ENCODE peak calls at places on chromosomes 11 and 22, in six cellular contexts. One of them, this sample, is unnamed.

GRCh38 chr11:57460017-57460755 is at the start of gene RTN4RL2:
- DNase-seq in RWPE2: no peak
- DNase-seq in HFFc6: no peak
- DNase-seq in testis: peak; percentile 47
- DNase-seq in heart left ventricle: peak; percentile 54
- DNase-seq in Peyer's patch: no peak
- DNase-seq in this sample: peak; percentile 81

GRCh38 chr22:45671051-45671782 is 417 bp upstream of the ATXN10 start:
- DNase-seq in RWPE2: no peak
- DNase-seq in HFFc6: no peak
- DNase-seq in Peyer's patch: no peak
- DNase-seq in testis: peak; percentile 47
- DNase-seq in heart left ventricle: peak; percentile 78
- DNase-seq in this sample: no peak

GRCh38 chr11:833849-834311 is 1.1 kb downstream of the CD151 start:
- DNase-seq in HFFc6: peak; percentile 73
- DNase-seq in testis: no peak
- DNase-seq in heart left ventricle: no peak
- DNase-seq in Peyer's patch: no peak
- DNase-seq in RWPE2: no peak
- DNase-seq in this sample: no peak

GRCh38 chr11:65436412-65437032 is 13.9 kb downstream of the NEAT1 start:
- DNase-seq in testis: peak; percentile 15
- DNase-seq in heart left ventricle: no peak
- DNase-seq in Peyer's patch: peak; percentile 11
- DNase-seq in RWPE2: no peak
- DNase-seq in HFFc6: no peak
- DNase-seq in this sample: no peak

GRCh38 chr22:32255726-32256125 is 579 bp upstream of the SLC5A4 start:
- DNase-seq in HFFc6: no peak
- DNase-seq in Peyer's patch: no peak
- DNase-seq in testis: no peak
- DNase-seq in RWPE2: no peak
- DNase-seq in heart left ventricle: no peak
- DNase-seq in this sample: no peak

GRCh38 chr11:125401746-125402145 is 94.3 kb downstream of the FEZ1 start:
- DNase-seq in testis: no peak
- DNase-seq in HFFc6: no peak
- DNase-seq in Peyer's patch: no peak
- DNase-seq in RWPE2: no peak
- DNase-seq in heart left ventricle: no peak
- DNase-seq in this sample: no peak

GRCh38 chr22:44595841-44596341 is 97.9 kb upstream of the RTL6 start:
- DNase-seq in HFFc6: no peak
- DNase-seq in RWPE2: no peak
- DNase-seq in testis: no peak
- DNase-seq in heart left ventricle: no peak
- DNase-seq in Peyer's patch: no peak
- DNase-seq in this sample: no peak

GRCh38 chr22:27331526-27332281 is 469.9 kb downstream of the MN1 start:
- DNase-seq in Peyer's patch: no peak
- DNase-seq in testis: peak; percentile 45
- DNase-seq in RWPE2: no peak
- DNase-seq in HFFc6: no peak
- DNase-seq in heart left ventricle: peak; percentile 56
- DNase-seq in this sample: no peak

GRCh38 chr11:100151944-100152343 is 535.1 kb upstream of the ARHGAP42 start:
- DNase-seq in Peyer's patch: no peak
- DNase-seq in heart left ventricle: no peak
- DNase-seq in RWPE2: no peak
- DNase-seq in testis: no peak
- DNase-seq in HFFc6: peak; percentile 10
- DNase-seq in this sample: no peak

GRCh38 chr22:36294293-36294620 is 41.3 kb downstream of the APOL1 start:
- DNase-seq in HFFc6: no peak
- DNase-seq in heart left ventricle: no peak
- DNase-seq in Peyer's patch: no peak
- DNase-seq in RWPE2: no peak
- DNase-seq in testis: no peak
- DNase-seq in this sample: no peak

DNA sequence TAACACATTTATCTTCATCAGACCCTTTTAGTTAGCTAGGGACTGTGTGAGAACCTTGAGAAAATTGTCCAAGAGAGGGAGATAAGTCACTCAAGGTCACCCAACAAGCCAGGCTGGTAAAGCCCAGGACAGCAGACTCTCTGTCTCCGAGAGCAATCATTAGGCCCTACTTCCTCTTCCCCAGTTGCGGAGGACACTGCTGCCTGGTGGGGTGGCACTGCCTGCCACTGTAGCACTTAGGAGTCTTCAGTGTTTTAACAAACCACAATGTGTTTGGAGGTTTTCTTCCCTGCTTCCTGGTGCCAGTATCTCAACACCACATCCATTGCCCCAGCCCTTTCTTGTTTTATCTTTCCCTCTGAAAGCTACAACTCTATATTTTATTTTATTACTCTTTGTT is 132.1 kb upstream of the LDLRAD3 start:
- DNase-seq in RWPE2: no peak
- DNase-seq in heart left ventricle: no peak
- DNase-seq in Peyer's patch: no peak
- DNase-seq in testis: peak; percentile 27
- DNase-seq in HFFc6: no peak
- DNase-seq in this sample: no peak
- TF ChIP-seq CTCF in RWPE2: no peak
- TF ChIP-seq CTCF in heart left ventricle: no peak
- TF ChIP-seq CTCF in Peyer's patch: no peak
- TF ChIP-seq CTCF in testis: no peak
- TF ChIP-seq CTCF in HFFc6: no peak
- TF ChIP-seq CTCF in this sample: no peak

GRCh38 chr22:49768961-49769690 is 58.5 kb downstream of the BRD1 start:
- DNase-seq in testis: peak; percentile 29
- DNase-seq in HFFc6: peak; percentile 7
- DNase-seq in RWPE2: peak; percentile 47
- DNase-seq in Peyer's patch: no peak
- DNase-seq in heart left ventricle: peak; percentile 39
- DNase-seq in this sample: no peak
- TF ChIP-seq CTCF in testis: no peak
- TF ChIP-seq CTCF in HFFc6: no peak
- TF ChIP-seq CTCF in RWPE2: no peak
- TF ChIP-seq CTCF in Peyer's patch: no peak
- TF ChIP-seq CTCF in heart left ventricle: no peak
- TF ChIP-seq CTCF in this sample: no peak

GRCh38 chr11:73989156-73989555 is 6.5 kb upstream of the UCP2 start:
- DNase-seq in RWPE2: no peak
- DNase-seq in HFFc6: no peak
- DNase-seq in testis: no peak
- DNase-seq in Peyer's patch: no peak
- DNase-seq in heart left ventricle: no peak
- DNase-seq in this sample: no peak
- TF ChIP-seq CTCF in RWPE2: peak; percentile 8
- TF ChIP-seq CTCF in HFFc6: no peak
- TF ChIP-seq CTCF in testis: no peak
- TF ChIP-seq CTCF in Peyer's patch: no peak
- TF ChIP-seq CTCF in heart left ventricle: no peak
- TF ChIP-seq CTCF in this sample: peak; percentile 7

GRCh38 chr22:47515384-47516125 is 753.1 kb downstream of the TBC1D22A start:
- DNase-seq in heart left ventricle: no peak
- DNase-seq in Peyer's patch: no peak
- DNase-seq in RWPE2: no peak
- DNase-seq in HFFc6: no peak
- DNase-seq in testis: no peak
- DNase-seq in this sample: no peak
- TF ChIP-seq CTCF in heart left ventricle: no peak
- TF ChIP-seq CTCF in Peyer's patch: no peak
- TF ChIP-seq CTCF in RWPE2: no peak
- TF ChIP-seq CTCF in HFFc6: no peak
- TF ChIP-seq CTCF in testis: no peak
- TF ChIP-seq CTCF in this sample: no peak

GRCh38 chr22:31105282-31105929 is 2.0 kb downstream of the SELENOM start:
- DNase-seq in Peyer's patch: no peak
- DNase-seq in heart left ventricle: peak; percentile 30
- DNase-seq in testis: no peak
- DNase-seq in RWPE2: no peak
- DNase-seq in HFFc6: no peak
- DNase-seq in this sample: no peak

GRCh38 chr22:31103111-31103510 is 4.3 kb downstream of the SELENOM start:
- DNase-seq in testis: no peak
- DNase-seq in RWPE2: no peak
- DNase-seq in HFFc6: no peak
- DNase-seq in Peyer's patch: no peak
- DNase-seq in heart left ventricle: no peak
- DNase-seq in this sample: no peak

GRCh38 chr22:31106001-31106571 is 1.3 kb downstream of the SELENOM start:
- DNase-seq in RWPE2: peak; percentile 54
- DNase-seq in heart left ventricle: peak; percentile 30
- DNase-seq in Peyer's patch: no peak
- DNase-seq in testis: no peak
- DNase-seq in HFFc6: peak; percentile 40
- DNase-seq in this sample: no peak

GRCh38 chr22:31103899-31104694 is 3.3 kb downstream of the SELENOM start:
- DNase-seq in Peyer's patch: no peak
- DNase-seq in testis: peak; percentile 56
- DNase-seq in RWPE2: peak; percentile 64
- DNase-seq in HFFc6: no peak
- DNase-seq in heart left ventricle: peak; percentile 30
- DNase-seq in this sample: no peak

GRCh38 chr22:31104869-31105268 is 2.5 kb downstream of the SELENOM start:
- DNase-seq in HFFc6: no peak
- DNase-seq in RWPE2: peak; percentile 61
- DNase-seq in heart left ventricle: peak; percentile 28
- DNase-seq in Peyer's patch: no peak
- DNase-seq in testis: peak; percentile 67
- DNase-seq in this sample: peak; percentile 49
- TF ChIP-seq CTCF in HFFc6: no peak
- TF ChIP-seq CTCF in RWPE2: no peak
- TF ChIP-seq CTCF in heart left ventricle: peak; percentile 14
- TF ChIP-seq CTCF in Peyer's patch: no peak
- TF ChIP-seq CTCF in testis: peak; percentile 24
- TF ChIP-seq CTCF in this sample: peak; percentile 19

DNA sequence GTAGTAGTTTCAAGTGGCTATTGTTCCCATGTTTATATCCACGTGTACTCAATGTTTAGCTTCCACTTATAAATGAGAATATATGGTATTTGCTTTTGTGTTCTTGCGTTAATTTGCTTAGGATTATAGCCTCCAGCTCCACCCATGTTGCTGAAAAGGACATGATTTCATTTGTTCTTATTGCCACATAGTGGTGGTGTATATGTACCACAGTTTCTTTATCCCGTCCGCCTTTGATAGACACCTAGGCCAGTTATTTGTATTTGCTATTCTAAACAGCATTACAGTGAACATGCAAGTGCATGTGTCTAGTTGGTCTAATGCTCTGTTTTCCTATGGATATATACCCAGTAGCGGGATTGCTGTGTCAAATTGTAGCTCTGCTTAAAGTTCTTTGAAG is 6.8 kb downstream of the OR51B2 start:
- DNase-seq in RWPE2: no peak
- DNase-seq in HFFc6: no peak
- DNase-seq in heart left ventricle: no peak
- DNase-seq in testis: no peak
- DNase-seq in Peyer's patch: no peak
- DNase-seq in this sample: no peak
- TF ChIP-seq CTCF in RWPE2: no peak
- TF ChIP-seq CTCF in HFFc6: peak; percentile 27
- TF ChIP-seq CTCF in heart left ventricle: no peak
- TF ChIP-seq CTCF in testis: no peak
- TF ChIP-seq CTCF in Peyer's patch: no peak
- TF ChIP-seq CTCF in this sample: no peak

GRCh38 chr11:62035293-62035692 is 67.9 kb upstream of the FTH1 start:
- DNase-seq in heart left ventricle: no peak
- DNase-seq in testis: no peak
- DNase-seq in HFFc6: no peak
- DNase-seq in Peyer's patch: no peak
- DNase-seq in RWPE2: no peak
- DNase-seq in this sample: no peak
- TF ChIP-seq CTCF in heart left ventricle: no peak
- TF ChIP-seq CTCF in testis: no peak
- TF ChIP-seq CTCF in HFFc6: no peak
- TF ChIP-seq CTCF in Peyer's patch: no peak
- TF ChIP-seq CTCF in RWPE2: no peak
- TF ChIP-seq CTCF in this sample: no peak

GRCh38 chr11:78181155-78181554 is 7.3 kb downstream of the KCTD21 start:
- DNase-seq in testis: no peak
- DNase-seq in Peyer's patch: no peak
- DNase-seq in HFFc6: no peak
- DNase-seq in RWPE2: no peak
- DNase-seq in heart left ventricle: no peak
- DNase-seq in this sample: no peak
- TF ChIP-seq CTCF in testis: no peak
- TF ChIP-seq CTCF in Peyer's patch: no peak
- TF ChIP-seq CTCF in HFFc6: no peak
- TF ChIP-seq CTCF in RWPE2: no peak
- TF ChIP-seq CTCF in heart left ventricle: no peak
- TF ChIP-seq CTCF in this sample: no peak

GRCh38 chr22:37777122-37777687 is 30.5 kb upstream of the GCAT start:
- DNase-seq in Peyer's patch: peak; percentile 18
- DNase-seq in HFFc6: peak; percentile 87
- DNase-seq in testis: no peak
- DNase-seq in RWPE2: peak; percentile 91
- DNase-seq in heart left ventricle: no peak
- DNase-seq in this sample: peak; percentile 75

GRCh38 chr22:37784829-37785495 is 22.8 kb upstream of the GCAT start:
- DNase-seq in Peyer's patch: no peak
- DNase-seq in RWPE2: peak; percentile 59
- DNase-seq in HFFc6: no peak
- DNase-seq in heart left ventricle: no peak
- DNase-seq in testis: no peak
- DNase-seq in this sample: no peak

GRCh38 chr22:37778370-37779009 is 29.2 kb upstream of the GCAT start:
- DNase-seq in testis: no peak
- DNase-seq in HFFc6: no peak
- DNase-seq in Peyer's patch: no peak
- DNase-seq in heart left ventricle: no peak
- DNase-seq in RWPE2: no peak
- DNase-seq in this sample: no peak

GRCh38 chr22:37782340-37783168 is 25.2 kb upstream of the GCAT start:
- DNase-seq in RWPE2: no peak
- DNase-seq in heart left ventricle: no peak
- DNase-seq in HFFc6: peak; percentile 85
- DNase-seq in testis: no peak
- DNase-seq in Peyer's patch: no peak
- DNase-seq in this sample: no peak

DNA sequence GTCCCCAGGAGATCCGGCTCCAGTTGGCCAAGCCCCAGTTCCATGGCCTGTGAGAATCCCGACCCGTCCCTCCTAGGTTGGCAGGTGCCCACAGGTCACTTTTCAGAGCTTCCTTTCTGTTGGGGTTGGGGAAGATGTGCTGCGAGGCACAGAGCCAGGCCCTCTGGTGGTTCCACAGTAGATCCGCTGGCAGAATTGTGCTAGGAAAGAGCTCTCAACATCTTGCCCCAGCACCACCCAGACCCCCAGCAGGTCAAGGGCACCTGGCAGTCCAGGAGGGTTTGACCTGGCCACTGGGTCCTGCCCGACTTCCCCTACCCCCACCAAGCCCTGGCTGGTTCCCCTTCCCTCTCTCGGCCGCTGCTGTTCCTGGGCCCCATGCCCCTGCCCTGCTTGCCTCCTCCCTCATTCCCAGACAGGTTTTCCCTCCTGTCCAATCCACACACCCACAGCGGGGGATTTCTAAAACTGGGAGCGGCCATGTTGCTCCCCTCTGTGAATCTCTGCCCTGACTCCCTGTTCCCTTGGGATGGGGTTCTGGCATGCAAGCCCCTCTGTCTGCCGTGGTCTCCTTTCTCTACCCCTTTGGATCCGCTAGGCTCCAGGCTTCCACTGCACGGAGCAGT is 26.2 kb upstream of the GCAT start:
- DNase-seq in testis: peak; percentile 48
- DNase-seq in Peyer's patch: no peak
- DNase-seq in RWPE2: no peak
- DNase-seq in HFFc6: no peak
- DNase-seq in heart left ventricle: no peak
- DNase-seq in this sample: no peak
- TF ChIP-seq CTCF in testis: no peak
- TF ChIP-seq CTCF in Peyer's patch: no peak
- TF ChIP-seq CTCF in RWPE2: peak; percentile 25
- TF ChIP-seq CTCF in HFFc6: peak; percentile 62
- TF ChIP-seq CTCF in heart left ventricle: no peak
- TF ChIP-seq CTCF in this sample: no peak

This sample was measured in GM10248.